ENCODE peak calls at places on chromosome 14, in nine cellular contexts. B, G, L, H, E, W, J, Q and I are unnamed samples.

GRCh38 chr14:77272261-77272660 is 1.3 kb upstream of the NGB start:
- DNase-seq in J (no peak), G (no peak), W (no peak), B (no peak), Q (no peak), E (no peak), H (no peak), L (no peak), I (no peak)

GRCh38 chr14:92922883-92923743 is at the start of gene CHGA:
- DNase-seq in Q (peak), B (no peak), E (peak), L (peak), H (no peak), G (peak), J (peak), W (no peak), I (peak)

GRCh38 chr14:101065696-101066694 is 162.5 kb upstream of the RTL1 start:
- DNase-seq in W (no peak), B (no peak), Q (no peak), H (no peak), J (no peak), L (no peak), G (no peak), E (no peak), I (peak)

GRCh38 chr14:96053236-96053599 is 14.1 kb downstream of the C14orf132 start:
- DNase-seq in G (no peak), J (no peak), H (no peak), L (no peak), W (no peak), B (no peak), Q (no peak), E (no peak), I (no peak)

GRCh38 chr14:68719634-68720384 is 73.1 kb downstream of the ZFP36L1 start:
- DNase-seq in G (no peak), L (no peak), Q (no peak), E (no peak), H (no peak), W (no peak), J (peak), B (peak), I (no peak)

GRCh38 chr14:51716610-51717009 is 64.9 kb downstream of the FRMD6 start:
- DNase-seq in Q (no peak), E (no peak), W (no peak), L (no peak), B (no peak), G (no peak), J (peak), H (no peak), I (no peak)

GRCh38 chr14:57025456-57025855 is 215.2 kb upstream of the OTX2 start:
- DNase-seq in G (no peak), Q (no peak), W (no peak), L (no peak), J (no peak), B (no peak), H (no peak), E (no peak), I (no peak)

GRCh38 chr14:78835052-78835451 is 664.9 kb downstream of the NRXN3 start:
- DNase-seq in E (no peak), L (no peak), B (no peak), Q (peak), W (no peak), H (no peak), J (no peak), G (no peak), I (no peak)

GRCh38 chr14:52553002-52553670 is 500 bp downstream of the GPR137C start:
- DNase-seq in H (peak), B (peak), Q (peak), G (peak), J (peak), E (peak), W (no peak), L (peak), I (peak)

GRCh38 chr14:105091335-105092123 is 26.3 kb upstream of the GPR132 start:
- DNase-seq in H (peak), L (no peak), Q (no peak), B (no peak), J (no peak), G (no peak), W (peak), E (no peak), I (peak)

GRCh38 chr14:44404021-44404420 is 103.1 kb downstream of the FSCB start:
- DNase-seq in H (no peak), E (no peak), L (no peak), W (no peak), J (peak), B (no peak), Q (no peak), G (no peak), I (no peak)

GRCh38 chr14:34496679-34497513 is 34.9 kb upstream of the SPTSSA start:
- DNase-seq in Q (no peak), J (peak), E (no peak), B (no peak), L (peak), W (peak), H (peak), G (no peak), I (peak)

GRCh38 chr14:52873694-52874093 is 77.2 kb downstream of the FERMT2 start:
- DNase-seq in Q (no peak), W (no peak), L (no peak), J (peak), B (no peak), H (no peak), E (no peak), G (no peak), I (no peak)

GRCh38 chr14:92553456-92553855 is 39.9 kb downstream of the RIN3 start:
- DNase-seq in E (no peak), G (no peak), Q (peak), H (no peak), L (peak), J (peak), B (no peak), W (no peak), I (no peak)

GRCh38 chr14:77076118-77076631 is 21.9 kb upstream of the CIPC start:
- DNase-seq in B (no peak), E (no peak), G (no peak), L (peak), W (no peak), J (no peak), H (no peak), Q (peak), I (no peak)

GRCh38 chr14:69475194-69475818 is 9.2 kb upstream of the PLEKHD1 start:
- DNase-seq in B (peak), Q (peak), L (peak), W (no peak), H (peak), J (peak), E (no peak), G (peak), I (no peak)

GRCh38 chr14:98606041-98606640 is 665.9 kb downstream of the BCL11B start:
- DNase-seq in H (no peak), J (no peak), W (no peak), Q (no peak), E (no peak), G (no peak), B (no peak), L (no peak), I (no peak)

GRCh38 chr14:70887207-70888150 is 19.8 kb upstream of the PCNX1 start:
- DNase-seq in B (no peak), G (no peak), L (no peak), Q (no peak), H (no peak), E (no peak), W (no peak), J (peak), I (no peak)

GRCh38 chr14:68248481-68249255 is 429.1 kb downstream of the RAD51B start:
- DNase-seq in E (peak), H (peak), L (peak), B (peak), Q (peak), W (no peak), G (peak), J (peak), I (peak)

GRCh38 chr14:60514378-60515243 is 5.7 kb downstream of the SIX6 start:
- DNase-seq in L (peak), J (no peak), G (peak), E (no peak), Q (peak), B (no peak), W (no peak), H (peak), I (peak)

GRCh38 chr14:85824526-85824925 is 294.6 kb downstream of the FLRT2 start:
- DNase-seq in Q (no peak), G (peak), L (no peak), J (no peak), H (no peak), E (no peak), W (no peak), B (no peak), I (no peak)

GRCh38 chr14:69719501-69719951 is 47.4 kb upstream of the SRSF5 start:
- DNase-seq in L (no peak), H (no peak), Q (no peak), W (no peak), G (no peak), B (no peak), J (peak), E (no peak), I (no peak)